ENCODE peak calls at places on chromosome 21, in four cellular contexts. Z is left ventricle myocardium inferior, W is PC-9, I is stomach. F is an unnamed sample.

GRCh38 chr21:38422067-38422466 is 76.2 kb downstream of the ERG start:
- DNase-seq in Z (no peak), W (no peak), I (no peak), F (no peak)

GRCh38 chr21:32383812-32384211 is 9.0 kb downstream of the URB1 start:
- DNase-seq in Z (no peak), W (no peak), I (no peak), F (no peak)

GRCh38 chr21:26949830-26950229 is 17.1 kb downstream of the ADAMTS5 start:
- DNase-seq in Z (no peak), W (no peak), I (no peak), F (no peak)

GRCh38 chr21:37207441-37208009 is 59.6 kb downstream of the VPS26C start:
- DNase-seq in Z (no peak), W (no peak), I (no peak), F (no peak)

GRCh38 chr21:23452384-23453083 is 2154.7 kb downstream of the MRPL39 start:
- DNase-seq in Z (no peak), W (no peak), I (no peak), F (peak; percentile 9)

GRCh38 chr21:15682182-15682895 is 47.4 kb upstream of the USP25 start:
- DNase-seq in Z (no peak), W (no peak), I (no peak), F (no peak)

GRCh38 chr21:35796834-35797233 is 263.5 kb downstream of the SETD4 start:
- DNase-seq in Z (no peak), W (no peak), I (no peak), F (no peak)

GRCh38 chr21:27505516-27505915 is 538.6 kb upstream of the ADAMTS5 start:
- DNase-seq in Z (no peak), W (no peak), I (no peak), F (no peak)

GRCh38 chr21:43306911-43307676 is 119.8 kb downstream of the SIK1 start:
- DNase-seq in Z (peak; percentile 38), W (peak; percentile 65), I (peak; percentile 76), F (peak; percentile 26)

GRCh38 chr21:35943752-35944151 is 116.6 kb downstream of the SETD4 start:
- DNase-seq in Z (no peak), W (no peak), I (no peak), F (no peak)

GRCh38 chr21:31509108-31510017 is 150.1 kb upstream of the SOD1 start:
- DNase-seq in Z (no peak), W (peak; percentile 73), I (no peak), F (no peak)

GRCh38 chr21:38631171-38631570 is 132.9 kb upstream of the ERG start:
- DNase-seq in Z (no peak), W (no peak), I (no peak), F (no peak)

GRCh38 chr21:39137248-39138186 is 45.7 kb downstream of the PSMG1 start:
- DNase-seq in Z (no peak), W (no peak), I (no peak), F (no peak)

GRCh38 chr21:28126521-28127317 is 866.0 kb downstream of the LTN1 start:
- DNase-seq in Z (no peak), W (no peak), I (no peak), F (no peak)

DNA sequence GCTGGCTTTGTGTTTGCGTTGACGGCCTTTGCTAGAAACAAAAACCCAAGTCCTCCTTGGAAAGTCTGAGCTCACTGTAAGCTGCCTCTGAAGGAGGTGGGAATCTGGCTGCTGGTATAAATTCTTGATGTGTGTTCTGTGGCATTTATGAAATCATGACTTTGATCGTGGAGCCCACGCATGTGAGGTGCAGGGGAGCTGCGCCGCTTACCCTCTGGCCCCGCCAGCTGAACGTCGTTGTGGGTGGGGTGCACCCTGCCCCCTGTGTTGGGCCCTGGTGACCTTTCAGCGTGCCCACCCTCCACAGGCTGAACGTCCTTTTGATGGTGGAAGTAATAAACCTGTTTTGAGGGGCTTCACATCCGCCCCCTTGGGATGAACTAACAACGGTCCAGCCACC is 21.2 kb upstream of the DIP2A start:
- DNase-seq in Z (no peak), W (no peak), I (no peak), F (no peak)
- H3K4me3 ChIP-seq in Z (no peak overlapping the region), W (no peak overlapping the region), I (no peak overlapping the region), F (no peak overlapping the region)

GRCh38 chr21:34544032-34544496 is 32.1 kb upstream of the KCNE1 start:
- DNase-seq in Z (peak; percentile 36), W (peak; percentile 61), I (peak; percentile 88), F (no peak)
- TF ChIP-seq CTCF in Z (peak; percentile 66), W (peak; percentile 63), I (no peak), F (peak; percentile 43)

GRCh38 chr21:46089285-46089684 is 8.6 kb upstream of the COL6A2 start:
- DNase-seq in Z (no peak), W (no peak), I (no peak), F (no peak)

GRCh38 chr21:46091631-46092025 is 6.3 kb upstream of the COL6A2 start:
- DNase-seq in Z (no peak), W (no peak), I (no peak), F (no peak)

GRCh38 chr21:46092811-46093667 is 4.9 kb upstream of the COL6A2 start:
- DNase-seq in Z (no peak), W (no peak), I (peak; percentile 15), F (no peak)

GRCh38 chr21:46092026-46092764 is 5.7 kb upstream of the COL6A2 start:
- DNase-seq in Z (peak; percentile 60), W (no peak), I (peak; percentile 37), F (peak; percentile 29)

GRCh38 chr21:46091118-46091517 is 6.8 kb upstream of the COL6A2 start:
- DNase-seq in Z (no peak), W (no peak), I (no peak), F (no peak)
- H3K4me3 ChIP-seq in Z (no peak overlapping the region), W (no peak overlapping the region), I (no peak overlapping the region), F (no peak overlapping the region)

GRCh38 chr21:33852495-33852894 is 63.1 kb downstream of the ATP5PO start:
- DNase-seq in Z (no peak), W (no peak), I (no peak), F (no peak)

GRCh38 chr21:33856893-33857527 is 58.6 kb downstream of the ATP5PO start:
- DNase-seq in Z (no peak), W (no peak), I (no peak), F (no peak)

GRCh38 chr21:33854604-33855003 is 61.0 kb downstream of the ATP5PO start:
- DNase-seq in Z (no peak), W (peak; percentile 60), I (no peak), F (no peak)

GRCh38 chr21:33857846-33858671 is 57.5 kb downstream of the ATP5PO start:
- DNase-seq in Z (no peak), W (no peak), I (no peak), F (no peak)

DNA sequence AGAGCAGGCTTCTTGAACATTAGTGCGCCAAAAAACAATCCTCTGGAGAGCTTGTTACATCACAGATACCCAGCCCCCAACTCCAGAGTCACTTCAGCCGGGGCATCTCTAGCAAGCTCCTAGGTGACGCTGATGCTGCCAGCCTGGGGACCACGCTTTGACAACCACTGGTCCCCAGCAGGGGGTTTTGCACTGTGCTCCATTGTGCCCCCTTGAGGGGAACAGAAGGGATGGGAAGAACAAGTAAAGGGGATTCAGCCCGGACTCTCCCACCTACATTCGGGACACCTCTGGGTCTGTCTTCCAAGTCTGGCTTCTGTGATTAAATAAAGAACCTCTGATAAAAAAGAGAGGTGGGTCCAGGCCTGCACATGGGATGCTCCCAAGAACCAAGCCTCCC is 60.4 kb downstream of the ATP5PO start:
- DNase-seq in Z (no peak), W (no peak), I (no peak), F (no peak)
- TF ChIP-seq CTCF in Z (no peak), W (no peak), I (no peak), F (no peak)

GRCh38 chr21:25565272-25566199 is 41.7 kb downstream of the MRPL39 start:
- DNase-seq in Z (no peak), W (no peak), I (no peak), F (no peak)
- H3K4me3 ChIP-seq in Z (no peak overlapping the region), W (no peak overlapping the region), I (no peak overlapping the region), F (no peak overlapping the region)

GRCh38 chr21:41832230-41833137 is 46.7 kb downstream of the PRDM15 start:
- DNase-seq in Z (no peak), W (no peak), I (no peak), F (no peak)
- TF ChIP-seq CTCF in Z (no peak), W (no peak), I (no peak), F (no peak)

GRCh38 chr21:45555251-45555556 is 13.0 kb upstream of the SLC19A1 start:
- DNase-seq in Z (no peak), W (no peak), I (no peak), F (no peak)
- H3K4me3 ChIP-seq in Z (peak overlapping the region; percentile 72), W (no peak overlapping the region), I (peak overlapping the region; percentile 57), F (no peak overlapping the region)

GRCh38 chr21:45365608-45366241 is 39.2 kb upstream of the COL18A1 start:
- DNase-seq in Z (no peak), W (peak; percentile 65), I (no peak), F (no peak)
- TF ChIP-seq CTCF in Z (no peak), W (no peak), I (no peak), F (no peak)

GRCh38 chr21:29193907-29194306 is 63.5 kb downstream of the MAP3K7CL start:
- DNase-seq in Z (no peak), W (peak; percentile 61), I (no peak), F (no peak)
- H3K4me3 ChIP-seq in Z (peak overlapping the region; percentile 58), W (no peak overlapping the region), I (no peak overlapping the region), F (no peak overlapping the region)

DNA sequence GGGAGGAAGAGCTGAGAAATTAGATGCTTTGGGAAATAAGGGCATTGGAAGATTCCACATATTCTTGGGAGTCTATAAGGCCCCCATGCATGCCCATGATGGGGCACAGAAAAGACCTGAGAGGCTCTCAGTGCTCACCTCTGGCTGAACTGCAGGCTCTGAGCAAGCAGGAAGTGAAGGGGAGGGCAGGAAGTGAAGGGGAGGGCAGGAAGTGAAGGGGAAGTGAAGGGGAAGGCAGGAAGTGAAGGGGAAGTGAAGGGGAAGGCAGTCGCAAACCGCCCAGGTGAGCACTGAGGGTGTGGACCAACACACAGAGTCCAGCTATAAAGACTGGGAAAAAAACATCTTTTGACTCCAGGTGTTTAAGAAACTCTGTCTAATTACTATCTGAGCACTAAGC is 3.5 kb downstream of the KRTAP10-9 start:
- DNase-seq in Z (no peak), W (no peak), I (no peak), F (no peak)
- TF ChIP-seq CTCF in Z (no peak), W (no peak), I (no peak), F (no peak)